ENCODE peak calls at places on chromosomes 3 and 15, in nine cellular contexts. One of them, this sample, is unnamed.

GRCh38 chr15:76286231-76286879 is 24.9 kb downstream of the ETFA start:
- DNase-seq in progenitor cell of endocrine pancreas: no peak
- DNase-seq in ascending aorta: no peak
- DNase-seq in colonic mucosa: no peak
- DNase-seq in RWPE1: no peak
- DNase-seq in fibroblast of pulmonary artery: no peak
- DNase-seq in GM12864: peak
- DNase-seq in osteoblast: no peak
- DNase-seq in cardiac muscle cell: no peak
- DNase-seq in this sample: no peak

GRCh38 chr15:74251187-74251811 is 15.2 kb downstream of the CCDC33 start:
- DNase-seq in cardiac muscle cell: no peak
- DNase-seq in GM12864: no peak
- DNase-seq in RWPE1: no peak
- DNase-seq in osteoblast: peak
- DNase-seq in fibroblast of pulmonary artery: no peak
- DNase-seq in progenitor cell of endocrine pancreas: no peak
- DNase-seq in colonic mucosa: no peak
- DNase-seq in ascending aorta: peak
- DNase-seq in this sample: no peak

GRCh38 chr15:66603301-66604179 is 37.7 kb upstream of the LCTL start:
- DNase-seq in colonic mucosa: peak
- DNase-seq in ascending aorta: peak
- DNase-seq in fibroblast of pulmonary artery: peak
- DNase-seq in GM12864: peak
- DNase-seq in cardiac muscle cell: peak
- DNase-seq in RWPE1: peak
- DNase-seq in osteoblast: peak
- DNase-seq in progenitor cell of endocrine pancreas: peak
- DNase-seq in this sample: no peak

GRCh38 chr3:17631617-17632016 is 110.8 kb downstream of the TBC1D5 start:
- DNase-seq in ascending aorta: no peak
- DNase-seq in GM12864: no peak
- DNase-seq in colonic mucosa: no peak
- DNase-seq in RWPE1: no peak
- DNase-seq in osteoblast: no peak
- DNase-seq in fibroblast of pulmonary artery: no peak
- DNase-seq in progenitor cell of endocrine pancreas: no peak
- DNase-seq in cardiac muscle cell: no peak
- DNase-seq in this sample: no peak

GRCh38 chr3:41224120-41224806 is 25.0 kb downstream of the CTNNB1 start:
- DNase-seq in GM12864: no peak
- DNase-seq in RWPE1: peak
- DNase-seq in colonic mucosa: no peak
- DNase-seq in osteoblast: no peak
- DNase-seq in fibroblast of pulmonary artery: peak
- DNase-seq in progenitor cell of endocrine pancreas: no peak
- DNase-seq in cardiac muscle cell: no peak
- DNase-seq in ascending aorta: peak
- DNase-seq in this sample: peak

GRCh38 chr15:48298914-48299313 is 32.3 kb upstream of the DUT start:
- DNase-seq in cardiac muscle cell: no peak
- DNase-seq in progenitor cell of endocrine pancreas: no peak
- DNase-seq in RWPE1: no peak
- DNase-seq in ascending aorta: no peak
- DNase-seq in fibroblast of pulmonary artery: no peak
- DNase-seq in colonic mucosa: no peak
- DNase-seq in osteoblast: no peak
- DNase-seq in GM12864: no peak
- DNase-seq in this sample: no peak

GRCh38 chr3:111851511-111851954 is 7.5 kb upstream of the PHLDB2 start:
- DNase-seq in osteoblast: peak
- DNase-seq in cardiac muscle cell: no peak
- DNase-seq in ascending aorta: no peak
- DNase-seq in progenitor cell of endocrine pancreas: no peak
- DNase-seq in GM12864: no peak
- DNase-seq in colonic mucosa: no peak
- DNase-seq in RWPE1: peak
- DNase-seq in fibroblast of pulmonary artery: peak
- DNase-seq in this sample: no peak

GRCh38 chr3:169774186-169774585 is 990 bp downstream of the MYNN start:
- DNase-seq in ascending aorta: no peak
- DNase-seq in osteoblast: no peak
- DNase-seq in cardiac muscle cell: no peak
- DNase-seq in fibroblast of pulmonary artery: no peak
- DNase-seq in progenitor cell of endocrine pancreas: no peak
- DNase-seq in colonic mucosa: no peak
- DNase-seq in RWPE1: no peak
- DNase-seq in GM12864: no peak
- DNase-seq in this sample: no peak

GRCh38 chr15:83846847-83847246 is 192.9 kb downstream of the ADAMTSL3 start:
- DNase-seq in fibroblast of pulmonary artery: peak
- DNase-seq in osteoblast: peak
- DNase-seq in progenitor cell of endocrine pancreas: no peak
- DNase-seq in GM12864: no peak
- DNase-seq in ascending aorta: no peak
- DNase-seq in colonic mucosa: no peak
- DNase-seq in cardiac muscle cell: no peak
- DNase-seq in RWPE1: no peak
- DNase-seq in this sample: no peak

GRCh38 chr15:101165905-101166471 is 85.9 kb downstream of the CHSY1 start:
- DNase-seq in progenitor cell of endocrine pancreas: no peak
- DNase-seq in cardiac muscle cell: no peak
- DNase-seq in osteoblast: no peak
- DNase-seq in RWPE1: no peak
- DNase-seq in GM12864: no peak
- DNase-seq in colonic mucosa: no peak
- DNase-seq in fibroblast of pulmonary artery: no peak
- DNase-seq in ascending aorta: no peak
- DNase-seq in this sample: no peak

GRCh38 chr3:151276038-151277027 is 2.0 kb downstream of the P2RY14 start:
- DNase-seq in GM12864: no peak
- DNase-seq in RWPE1: no peak
- DNase-seq in fibroblast of pulmonary artery: no peak
- DNase-seq in osteoblast: no peak
- DNase-seq in cardiac muscle cell: no peak
- DNase-seq in colonic mucosa: no peak
- DNase-seq in ascending aorta: no peak
- DNase-seq in progenitor cell of endocrine pancreas: no peak
- DNase-seq in this sample: no peak

GRCh38 chr3:136209921-136210320 is 13.8 kb upstream of the MSL2 start:
- DNase-seq in RWPE1: no peak
- DNase-seq in cardiac muscle cell: no peak
- DNase-seq in progenitor cell of endocrine pancreas: no peak
- DNase-seq in colonic mucosa: no peak
- DNase-seq in GM12864: no peak
- DNase-seq in ascending aorta: no peak
- DNase-seq in fibroblast of pulmonary artery: no peak
- DNase-seq in osteoblast: peak
- DNase-seq in this sample: no peak

GRCh38 chr3:148856404-148856803 is 8.7 kb upstream of the CPA3 start:
- DNase-seq in RWPE1: no peak
- DNase-seq in cardiac muscle cell: no peak
- DNase-seq in progenitor cell of endocrine pancreas: no peak
- DNase-seq in osteoblast: no peak
- DNase-seq in colonic mucosa: no peak
- DNase-seq in fibroblast of pulmonary artery: no peak
- DNase-seq in ascending aorta: no peak
- DNase-seq in GM12864: no peak
- DNase-seq in this sample: no peak

GRCh38 chr3:154955907-154956533 is 124.1 kb upstream of the MME start:
- DNase-seq in colonic mucosa: no peak
- DNase-seq in fibroblast of pulmonary artery: no peak
- DNase-seq in progenitor cell of endocrine pancreas: no peak
- DNase-seq in RWPE1: no peak
- DNase-seq in cardiac muscle cell: no peak
- DNase-seq in ascending aorta: no peak
- DNase-seq in osteoblast: no peak
- DNase-seq in GM12864: no peak
- DNase-seq in this sample: no peak

GRCh38 chr3:146037697-146038096 is 123.3 kb downstream of the PLOD2 start:
- DNase-seq in progenitor cell of endocrine pancreas: no peak
- DNase-seq in colonic mucosa: no peak
- DNase-seq in ascending aorta: no peak
- DNase-seq in RWPE1: peak
- DNase-seq in osteoblast: no peak
- DNase-seq in fibroblast of pulmonary artery: peak
- DNase-seq in GM12864: no peak
- DNase-seq in cardiac muscle cell: no peak
- DNase-seq in this sample: no peak

GRCh38 chr15:82852906-82853635 is 43.6 kb downstream of the WHAMM start:
- DNase-seq in progenitor cell of endocrine pancreas: no peak
- DNase-seq in GM12864: no peak
- DNase-seq in cardiac muscle cell: no peak
- DNase-seq in RWPE1: no peak
- DNase-seq in colonic mucosa: no peak
- DNase-seq in fibroblast of pulmonary artery: no peak
- DNase-seq in ascending aorta: no peak
- DNase-seq in osteoblast: no peak
- DNase-seq in this sample: no peak

GRCh38 chr3:142929109-142929508 is 34.4 kb downstream of the PAQR9 start:
- DNase-seq in colonic mucosa: peak
- DNase-seq in RWPE1: peak
- DNase-seq in progenitor cell of endocrine pancreas: no peak
- DNase-seq in fibroblast of pulmonary artery: peak
- DNase-seq in osteoblast: no peak
- DNase-seq in GM12864: peak
- DNase-seq in cardiac muscle cell: no peak
- DNase-seq in ascending aorta: no peak
- DNase-seq in this sample: no peak
- TF ChIP-seq CTCF in colonic mucosa: peak
- TF ChIP-seq CTCF in RWPE1: peak
- TF ChIP-seq CTCF in progenitor cell of endocrine pancreas: peak
- TF ChIP-seq CTCF in fibroblast of pulmonary artery: peak
- TF ChIP-seq CTCF in osteoblast: peak
- TF ChIP-seq CTCF in GM12864: peak
- TF ChIP-seq CTCF in cardiac muscle cell: peak
- TF ChIP-seq CTCF in ascending aorta: peak
- TF ChIP-seq CTCF in this sample: peak

DNA sequence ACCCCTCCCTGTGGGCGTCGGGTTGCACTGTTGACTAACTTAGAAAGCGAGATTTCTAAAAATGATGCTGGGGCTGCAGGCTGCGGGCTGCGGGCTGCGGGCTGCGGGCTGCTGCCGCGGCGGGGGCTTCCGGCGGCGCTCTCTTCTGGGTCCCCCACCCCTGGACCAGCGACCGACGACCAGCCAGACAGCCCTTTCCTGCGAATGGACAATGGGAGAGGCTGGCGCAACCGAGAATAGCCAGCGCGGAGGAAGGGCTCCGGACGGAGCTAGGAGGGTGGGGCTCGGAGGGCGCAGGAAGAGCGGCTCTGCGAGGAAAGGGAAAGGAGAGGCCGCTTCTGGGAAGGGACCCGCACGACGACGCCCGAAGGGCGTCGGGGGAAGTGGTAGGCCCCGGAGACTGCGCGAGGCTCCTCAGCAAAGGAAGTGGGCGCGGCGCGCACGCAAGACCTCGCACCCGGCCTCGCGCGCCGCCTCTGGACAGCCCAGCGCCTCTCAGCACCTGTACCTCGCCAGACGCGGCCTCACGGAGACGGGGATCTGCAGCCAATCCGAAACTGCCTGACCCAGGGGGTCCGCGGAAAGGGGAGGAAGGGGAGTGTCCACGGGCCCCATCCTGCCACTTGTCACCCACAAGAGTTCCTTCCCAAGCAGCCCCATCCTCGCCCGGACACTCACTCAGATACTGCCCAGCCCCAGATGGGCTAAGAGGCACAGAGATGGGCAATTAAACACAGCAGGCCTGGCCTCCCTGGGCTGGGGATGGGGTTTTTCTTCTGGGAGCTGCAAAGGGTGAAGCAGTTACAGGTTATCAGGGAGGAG is 70.7 kb downstream of the SLC12A8 start:
- DNase-seq in ascending aorta: no peak
- DNase-seq in cardiac muscle cell: peak
- DNase-seq in GM12864: peak
- DNase-seq in fibroblast of pulmonary artery: peak
- DNase-seq in osteoblast: peak
- DNase-seq in progenitor cell of endocrine pancreas: peak
- DNase-seq in colonic mucosa: peak
- DNase-seq in RWPE1: no peak
- DNase-seq in this sample: no peak
- TF ChIP-seq CTCF in ascending aorta: peak
- TF ChIP-seq CTCF in cardiac muscle cell: peak
- TF ChIP-seq CTCF in GM12864: peak
- TF ChIP-seq CTCF in fibroblast of pulmonary artery: no peak
- TF ChIP-seq CTCF in osteoblast: peak
- TF ChIP-seq CTCF in progenitor cell of endocrine pancreas: peak
- TF ChIP-seq CTCF in colonic mucosa: no peak
- TF ChIP-seq CTCF in RWPE1: no peak
- TF ChIP-seq CTCF in this sample: peak

DNA sequence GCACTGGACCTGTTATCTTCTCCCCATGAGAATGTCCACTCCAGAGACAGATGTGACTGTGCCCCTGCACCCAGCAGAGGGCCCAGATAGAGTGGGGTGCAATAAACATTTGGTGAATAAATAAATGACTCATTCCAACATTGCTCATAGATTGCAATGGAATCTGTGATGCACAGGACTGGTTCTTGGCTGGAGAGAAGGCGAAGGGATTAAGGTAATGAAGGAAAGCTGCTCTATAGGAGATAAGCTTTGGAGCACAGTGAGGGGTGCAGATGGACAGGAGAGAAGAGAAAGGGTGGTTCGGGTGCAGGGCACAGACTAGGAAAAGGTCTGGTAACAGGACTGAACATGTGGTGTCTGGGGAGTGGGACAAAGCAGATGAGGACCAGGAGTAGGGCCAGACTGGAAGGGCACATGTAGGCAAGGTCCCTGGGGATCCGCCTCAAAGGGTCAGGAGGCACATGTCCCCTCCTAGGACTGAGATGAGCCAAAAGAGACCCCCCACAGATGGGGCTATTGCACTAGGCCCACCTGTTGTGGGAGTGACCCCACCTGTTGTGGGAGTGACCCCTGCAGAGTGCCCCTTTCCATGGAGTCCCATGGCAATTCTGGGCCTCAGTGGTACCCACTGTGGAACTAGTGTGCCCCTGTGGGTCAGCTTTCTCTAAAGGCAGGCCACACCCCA is 17.5 kb upstream of the POC1A start:
- DNase-seq in progenitor cell of endocrine pancreas: no peak
- DNase-seq in colonic mucosa: no peak
- DNase-seq in osteoblast: peak
- DNase-seq in fibroblast of pulmonary artery: peak
- DNase-seq in ascending aorta: no peak
- DNase-seq in GM12864: no peak
- DNase-seq in cardiac muscle cell: no peak
- DNase-seq in RWPE1: peak
- DNase-seq in this sample: no peak
- TF ChIP-seq CTCF in progenitor cell of endocrine pancreas: no peak
- TF ChIP-seq CTCF in colonic mucosa: no peak
- TF ChIP-seq CTCF in osteoblast: peak
- TF ChIP-seq CTCF in fibroblast of pulmonary artery: peak
- TF ChIP-seq CTCF in ascending aorta: no peak
- TF ChIP-seq CTCF in GM12864: no peak
- TF ChIP-seq CTCF in cardiac muscle cell: no peak
- TF ChIP-seq CTCF in RWPE1: no peak
- TF ChIP-seq CTCF in this sample: no peak

DNA sequence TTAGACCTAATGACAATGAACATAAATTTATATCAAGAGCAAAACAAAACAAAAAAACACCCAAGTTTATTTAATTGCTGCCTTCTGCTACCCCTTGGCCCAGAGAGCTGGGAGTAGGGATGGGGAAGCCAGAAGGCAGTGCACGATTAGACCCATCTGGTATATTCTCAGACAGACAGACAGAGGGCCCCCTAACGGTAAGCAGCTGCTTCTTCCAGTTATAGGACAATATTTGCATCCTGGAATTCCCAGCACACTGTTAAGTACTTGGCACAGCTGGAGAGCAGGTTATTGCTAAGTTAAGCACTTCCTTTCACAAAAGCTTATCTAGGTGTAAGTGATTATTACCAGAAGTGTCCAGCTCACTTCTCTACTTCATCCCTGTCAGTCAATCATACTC is 39.3 kb downstream of the C2CD4B start:
- DNase-seq in fibroblast of pulmonary artery: peak
- DNase-seq in GM12864: no peak
- DNase-seq in ascending aorta: no peak
- DNase-seq in colonic mucosa: peak
- DNase-seq in RWPE1: no peak
- DNase-seq in progenitor cell of endocrine pancreas: no peak
- DNase-seq in osteoblast: no peak
- DNase-seq in cardiac muscle cell: peak
- DNase-seq in this sample: no peak
- TF ChIP-seq CTCF in fibroblast of pulmonary artery: peak
- TF ChIP-seq CTCF in GM12864: peak
- TF ChIP-seq CTCF in ascending aorta: peak
- TF ChIP-seq CTCF in colonic mucosa: peak
- TF ChIP-seq CTCF in RWPE1: peak
- TF ChIP-seq CTCF in progenitor cell of endocrine pancreas: peak
- TF ChIP-seq CTCF in osteoblast: peak
- TF ChIP-seq CTCF in cardiac muscle cell: peak
- TF ChIP-seq CTCF in this sample: peak

This sample was measured in epithelial cell of proximal tubule.